ENCODE peak calls at places on chromosomes 4 and X, in four cellular contexts. E is neural progenitor cell; B is choroid plexus epithelial cell; C is CD8-positive, alpha-beta T cell. L is an unnamed sample.

GRCh38 chr4:8351931-8352367 is 82.4 kb downstream of the HTRA3 start:
- DNase-seq in B (peak; percentile 90), E (no peak), C (no peak), L (no peak)

GRCh38 chr4:173273956-173274355 is 60.2 kb downstream of the HMGB2 start:
- DNase-seq in B (peak; percentile 20), E (no peak), C (no peak), L (no peak)

GRCh38 chr4:7395635-7396034 is 39.1 kb downstream of the PSAPL1 start:
- DNase-seq in B (no peak), C (peak; percentile 9), E (no peak), L (no peak)

GRCh38 chr4:17066972-17067371 is 168.5 kb upstream of the LDB2 start:
- DNase-seq in C (no peak), E (no peak), B (peak; percentile 81), L (no peak)

GRCh38 chrX:103453655-103454054 is 65.6 kb downstream of the RAB40A start:
- DNase-seq in E (no peak), C (no peak), B (peak; percentile 94), L (no peak)

GRCh38 chrX:107775000-107775733 is 420 bp downstream of the TSC22D3 start:
- DNase-seq in E (peak; percentile 35), C (peak; percentile 56), B (no peak), L (no peak)

GRCh38 chr4:113979157-113979972 is at the start of gene ARSJ:
- DNase-seq in C (peak; percentile 54), E (peak; percentile 76), B (peak; percentile 79), L (peak; percentile 5)

GRCh38 chrX:92247076-92247475 is 467.9 kb downstream of the PCDH11X start:
- DNase-seq in B (no peak), C (no peak), E (no peak), L (no peak)

GRCh38 chr4:160202802-160203201 is 1099.9 kb downstream of the RAPGEF2 start:
- DNase-seq in E (no peak), C (no peak), B (peak; percentile 6), L (no peak)